ENCODE peak calls at places on chromosomes 1 and 21, in ten cellular contexts. Y, S, R, M, T, I, L, Q, P and C are unnamed samples.

GRCh38 chr1:119712342-119713038 is 756 bp downstream of the PHGDH start:
- DNase-seq in Y (peak; percentile 81), S (peak; percentile 83), R (peak; percentile 79), M (peak; percentile 41), T (peak; percentile 48), I (peak; percentile 82), L (peak; percentile 48), Q (peak; percentile 62), P (peak; percentile 87), C (peak; percentile 81)

GRCh38 chr1:155514582-155515187 is 47.9 kb downstream of the ASH1L start:
- DNase-seq in Y (no peak), S (no peak), R (no peak), M (no peak), T (no peak), I (no peak), L (no peak), Q (no peak), P (no peak), C (no peak)

GRCh38 chr1:57158660-57159059 is 192.8 kb upstream of the C8B start:
- DNase-seq in Y (no peak), S (no peak), R (no peak), M (no peak), T (no peak), I (no peak), L (no peak), Q (no peak), P (no peak), C (no peak)

GRCh38 chr1:203331224-203331623 is 19.7 kb downstream of the FMOD start:
- DNase-seq in Y (no peak), S (no peak), R (no peak), M (no peak), T (no peak), I (no peak), L (no peak), Q (no peak), P (no peak), C (no peak)

GRCh38 chr21:45856422-45856821 is 125.1 kb upstream of the COL6A1 start:
- DNase-seq in Y (no peak), S (no peak), R (no peak), M (no peak), T (no peak), I (no peak), L (no peak), Q (no peak), P (no peak), C (no peak)

GRCh38 chr1:207627496-207627895 is 17.4 kb upstream of the CR1L start:
- DNase-seq in Y (no peak), S (no peak), R (no peak), M (no peak), T (no peak), I (no peak), L (no peak), Q (no peak), P (no peak), C (no peak)

GRCh38 chr1:42765832-42766722 is 751 bp downstream of the P3H1 start:
- DNase-seq in Y (peak; percentile 44), S (peak; percentile 55), R (peak; percentile 61), M (peak; percentile 43), T (peak; percentile 48), I (no peak), L (no peak), Q (peak; percentile 46), P (peak; percentile 79), C (peak; percentile 75)

GRCh38 chr1:170321113-170321512 is 175.4 kb downstream of the NTMT2 start:
- DNase-seq in Y (no peak), S (no peak), R (no peak), M (no peak), T (no peak), I (no peak), L (no peak), Q (no peak), P (peak; percentile 58), C (peak; percentile 88)

GRCh38 chr1:156851779-156852413 is 7.0 kb downstream of the INSRR start:
- DNase-seq in Y (no peak), S (no peak), R (no peak), M (no peak), T (no peak), I (no peak), L (no peak), Q (no peak), P (no peak), C (no peak)

GRCh38 chr1:230196077-230196476 is 129.0 kb downstream of the GALNT2 start:
- DNase-seq in Y (no peak), S (no peak), R (no peak), M (peak; percentile 12), T (no peak), I (no peak), L (no peak), Q (no peak), P (no peak), C (no peak)

GRCh38 chr1:156746716-156747631 is 4.5 kb downstream of the HDGF start:
- DNase-seq in Y (peak; percentile 95), S (peak; percentile 78), R (peak; percentile 93), M (peak; percentile 91), T (peak; percentile 90), I (peak; percentile 92), L (peak; percentile 88), Q (peak; percentile 91), P (peak; percentile 96), C (peak; percentile 83)

GRCh38 chr1:160576430-160576829 is 2.9 kb downstream of the CD84 start:
- DNase-seq in Y (no peak), S (no peak), R (no peak), M (no peak), T (no peak), I (no peak), L (no peak), Q (no peak), P (no peak), C (no peak)

GRCh38 chr1:232635778-232636356 is 5.9 kb upstream of the SIPA1L2 start:
- DNase-seq in Y (no peak), S (peak; percentile 35), R (no peak), M (no peak), T (peak; percentile 58), I (no peak), L (no peak), Q (no peak), P (peak; percentile 72), C (peak; percentile 34)

GRCh38 chr1:46183119-46183842 is 7.0 kb upstream of the P3R3URF start:
- DNase-seq in Y (peak; percentile 50), S (peak; percentile 90), R (no peak), M (peak; percentile 93), T (peak; percentile 74), I (no peak), L (peak; percentile 38), Q (no peak), P (peak; percentile 97), C (peak; percentile 89)

GRCh38 chr1:46532498-46533178 is 18.8 kb downstream of the KNCN start:
- DNase-seq in Y (peak; percentile 74), S (no peak), R (peak; percentile 89), M (peak; percentile 71), T (peak; percentile 72), I (peak; percentile 95), L (peak; percentile 54), Q (peak; percentile 75), P (peak; percentile 52), C (peak; percentile 45)

GRCh38 chr21:31042080-31042464 is 3.8 kb upstream of the KRTAP19-8 start:
- DNase-seq in Y (no peak), S (no peak), R (no peak), M (no peak), T (no peak), I (no peak), L (no peak), Q (no peak), P (no peak), C (no peak)

GRCh38 chr1:162676767-162677166 is 44.5 kb downstream of the DDR2 start:
- DNase-seq in Y (peak; percentile 41), S (no peak), R (no peak), M (no peak), T (no peak), I (no peak), L (no peak), Q (no peak), P (no peak), C (no peak)

GRCh38 chr1:85748120-85748519 is 39.9 kb upstream of the ZNHIT6 start:
- DNase-seq in Y (no peak), S (no peak), R (no peak), M (no peak), T (no peak), I (no peak), L (no peak), Q (no peak), P (no peak), C (no peak)

GRCh38 chr1:164101802-164102201 is 457.2 kb upstream of the PBX1 start:
- DNase-seq in Y (no peak), S (no peak), R (no peak), M (no peak), T (no peak), I (peak; percentile 13), L (no peak), Q (no peak), P (no peak), C (no peak)
- TF ChIP-seq CTCF in Y (no peak), S (no peak), R (no peak), M (no peak), T (no peak), I (no peak), L (no peak), Q (no peak), P (no peak), C (no peak)

DNA sequence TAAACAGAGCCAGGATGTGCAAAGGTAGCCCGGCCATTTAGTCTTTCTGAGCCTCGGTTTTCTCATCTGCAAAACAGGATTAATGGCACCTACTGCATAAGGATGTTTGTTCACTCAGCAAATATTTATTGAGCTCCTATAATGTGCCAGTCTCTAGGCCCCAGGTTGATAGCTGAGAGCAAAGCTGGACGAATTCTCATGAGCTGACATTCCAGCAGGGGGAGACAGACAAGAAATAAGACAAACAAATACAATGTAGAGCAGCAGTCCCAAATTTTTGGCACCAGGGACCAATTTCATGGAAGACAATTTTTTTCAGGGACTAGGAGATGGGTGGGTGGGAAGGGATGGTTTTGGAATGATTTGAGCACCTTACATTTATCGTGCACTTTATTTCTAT is 74.3 kb upstream of the PAX7 start:
- DNase-seq in Y (no peak), S (no peak), R (no peak), M (no peak), T (peak; percentile 16), I (no peak), L (no peak), Q (peak; percentile 26), P (peak; percentile 27), C (no peak)
- TF ChIP-seq CTCF in Y (no peak), S (peak; percentile 44), R (peak; percentile 32), M (no peak), T (peak; percentile 44), I (no peak), L (peak; percentile 21), Q (peak; percentile 35), P (peak; percentile 38), C (peak; percentile 40)

GRCh38 chr1:201376464-201377374 is 761 bp downstream of the TNNT2 start:
- DNase-seq in Y (no peak), S (no peak), R (peak; percentile 71), M (peak; percentile 42), T (peak; percentile 77), I (no peak), L (no peak), Q (peak; percentile 78), P (peak; percentile 36), C (peak; percentile 16)
- TF ChIP-seq CTCF in Y (no peak), S (peak; percentile 54), R (peak; percentile 61), M (peak; percentile 44), T (peak; percentile 32), I (peak; percentile 41), L (no peak), Q (peak; percentile 62), P (peak; percentile 71), C (peak; percentile 74)

DNA sequence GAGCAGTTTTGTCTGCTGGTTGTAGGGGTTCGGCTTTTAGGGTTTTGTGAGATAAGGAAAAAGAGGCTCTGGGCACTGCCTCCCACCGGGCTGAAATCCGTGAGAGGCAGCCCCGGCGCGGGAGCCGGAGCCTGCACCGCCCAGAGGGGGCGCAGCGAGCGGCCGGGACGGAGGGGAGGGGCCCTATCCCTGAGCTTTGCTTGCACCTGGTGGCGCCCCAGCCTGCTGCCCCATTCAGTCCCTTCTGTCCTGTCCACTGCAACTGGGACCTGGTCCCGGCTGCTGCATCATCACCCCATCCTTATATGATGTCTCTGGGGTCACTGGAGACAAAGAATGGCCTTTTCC is 512 bp upstream of the KCNJ6 start:
- DNase-seq in Y (no peak), S (no peak), R (peak; percentile 72), M (no peak), T (peak; percentile 17), I (peak; percentile 68), L (no peak), Q (peak; percentile 90), P (no peak), C (no peak)
- TF ChIP-seq CTCF in Y (no peak), S (no peak), R (peak; percentile 39), M (peak; percentile 8), T (peak; percentile 31), I (no peak), L (no peak), Q (peak; percentile 48), P (peak; percentile 14), C (peak; percentile 16)